ENCODE peak calls at places on chromosomes 13 and 19, in ten cellular contexts. One of them, this sample, is unnamed.

GRCh38 chr19:4031420-4031819 is 23.9 kb downstream of the PIAS4 start:
- DNase-seq in HFFc6: no peak
- DNase-seq in foreskin fibroblast: no peak
- DNase-seq in heart left ventricle: no peak
- DNase-seq in body of pancreas: no peak
- DNase-seq in mammary epithelial cell: no peak
- DNase-seq in glutamatergic neuron: no peak
- DNase-seq in OCI-LY7: no peak
- DNase-seq in K562: no peak
- DNase-seq in NB4: no peak
- DNase-seq in this sample: no peak

GRCh38 chr13:41463823-41464602 is 6.7 kb downstream of the RGCC start:
- DNase-seq in mammary epithelial cell: no peak
- DNase-seq in HFFc6: no peak
- DNase-seq in foreskin fibroblast: no peak
- DNase-seq in OCI-LY7: peak
- DNase-seq in glutamatergic neuron: no peak
- DNase-seq in body of pancreas: no peak
- DNase-seq in NB4: no peak
- DNase-seq in heart left ventricle: no peak
- DNase-seq in K562: peak
- DNase-seq in this sample: no peak

GRCh38 chr13:80337706-80338105 is 3.2 kb downstream of the SPRY2 start:
- DNase-seq in body of pancreas: no peak
- DNase-seq in OCI-LY7: no peak
- DNase-seq in mammary epithelial cell: peak
- DNase-seq in NB4: no peak
- DNase-seq in K562: no peak
- DNase-seq in HFFc6: no peak
- DNase-seq in heart left ventricle: no peak
- DNase-seq in glutamatergic neuron: no peak
- DNase-seq in foreskin fibroblast: no peak
- DNase-seq in this sample: no peak

GRCh38 chr19:35935911-35936737 is at the start of gene LRFN3:
- DNase-seq in foreskin fibroblast: peak
- DNase-seq in OCI-LY7: peak
- DNase-seq in NB4: peak
- DNase-seq in body of pancreas: peak
- DNase-seq in glutamatergic neuron: peak
- DNase-seq in mammary epithelial cell: peak
- DNase-seq in HFFc6: peak
- DNase-seq in heart left ventricle: peak
- DNase-seq in K562: peak
- DNase-seq in this sample: no peak

GRCh38 chr13:46361535-46361934 is 25.5 kb downstream of the RUBCNL start:
- DNase-seq in glutamatergic neuron: no peak
- DNase-seq in body of pancreas: no peak
- DNase-seq in OCI-LY7: no peak
- DNase-seq in mammary epithelial cell: no peak
- DNase-seq in NB4: no peak
- DNase-seq in heart left ventricle: no peak
- DNase-seq in HFFc6: no peak
- DNase-seq in K562: no peak
- DNase-seq in foreskin fibroblast: no peak
- DNase-seq in this sample: no peak

GRCh38 chr19:40745402-40745780 is 4.9 kb downstream of the ACTMAP start:
- DNase-seq in OCI-LY7: no peak
- DNase-seq in HFFc6: no peak
- DNase-seq in NB4: no peak
- DNase-seq in glutamatergic neuron: no peak
- DNase-seq in foreskin fibroblast: peak
- DNase-seq in mammary epithelial cell: no peak
- DNase-seq in body of pancreas: no peak
- DNase-seq in heart left ventricle: no peak
- DNase-seq in K562: no peak
- DNase-seq in this sample: no peak

GRCh38 chr19:5125797-5126497 is 157.0 kb downstream of the KDM4B start:
- DNase-seq in HFFc6: no peak
- DNase-seq in OCI-LY7: no peak
- DNase-seq in body of pancreas: no peak
- DNase-seq in mammary epithelial cell: no peak
- DNase-seq in NB4: no peak
- DNase-seq in K562: no peak
- DNase-seq in heart left ventricle: no peak
- DNase-seq in glutamatergic neuron: no peak
- DNase-seq in foreskin fibroblast: no peak
- DNase-seq in this sample: no peak

GRCh38 chr19:34493038-34493648 is 11.6 kb downstream of the WTIP start:
- DNase-seq in foreskin fibroblast: no peak
- DNase-seq in glutamatergic neuron: no peak
- DNase-seq in mammary epithelial cell: no peak
- DNase-seq in OCI-LY7: no peak
- DNase-seq in K562: no peak
- DNase-seq in NB4: no peak
- DNase-seq in body of pancreas: no peak
- DNase-seq in HFFc6: no peak
- DNase-seq in heart left ventricle: no peak
- DNase-seq in this sample: no peak

GRCh38 chr13:97369269-97369893 is 64.6 kb upstream of the RAP2A start:
- DNase-seq in heart left ventricle: no peak
- DNase-seq in mammary epithelial cell: no peak
- DNase-seq in foreskin fibroblast: peak
- DNase-seq in NB4: no peak
- DNase-seq in K562: no peak
- DNase-seq in body of pancreas: no peak
- DNase-seq in OCI-LY7: no peak
- DNase-seq in glutamatergic neuron: no peak
- DNase-seq in HFFc6: no peak
- DNase-seq in this sample: no peak

GRCh38 chr19:7415163-7415856 is 66.6 kb downstream of the ARHGEF18 start:
- DNase-seq in body of pancreas: peak
- DNase-seq in mammary epithelial cell: no peak
- DNase-seq in HFFc6: no peak
- DNase-seq in foreskin fibroblast: peak
- DNase-seq in OCI-LY7: no peak
- DNase-seq in K562: peak
- DNase-seq in NB4: no peak
- DNase-seq in glutamatergic neuron: no peak
- DNase-seq in heart left ventricle: no peak
- DNase-seq in this sample: no peak

GRCh38 chr19:47028372-47028672 is 8.7 kb downstream of the NPAS1 start:
- DNase-seq in OCI-LY7: no peak
- DNase-seq in NB4: no peak
- DNase-seq in HFFc6: no peak
- DNase-seq in mammary epithelial cell: no peak
- DNase-seq in K562: no peak
- DNase-seq in heart left ventricle: no peak
- DNase-seq in glutamatergic neuron: peak
- DNase-seq in foreskin fibroblast: no peak
- DNase-seq in body of pancreas: no peak
- DNase-seq in this sample: no peak

GRCh38 chr13:44726214-44726613 is 150.1 kb upstream of the TSC22D1 start:
- DNase-seq in foreskin fibroblast: peak
- DNase-seq in heart left ventricle: no peak
- DNase-seq in OCI-LY7: no peak
- DNase-seq in body of pancreas: no peak
- DNase-seq in mammary epithelial cell: peak
- DNase-seq in K562: no peak
- DNase-seq in NB4: peak
- DNase-seq in HFFc6: peak
- DNase-seq in glutamatergic neuron: no peak
- DNase-seq in this sample: no peak

GRCh38 chr13:101452519-101453485 is at the start of gene ITGBL1:
- DNase-seq in mammary epithelial cell: peak
- DNase-seq in body of pancreas: no peak
- DNase-seq in OCI-LY7: no peak
- DNase-seq in foreskin fibroblast: peak
- DNase-seq in K562: no peak
- DNase-seq in NB4: no peak
- DNase-seq in HFFc6: peak
- DNase-seq in glutamatergic neuron: no peak
- DNase-seq in heart left ventricle: no peak
- DNase-seq in this sample: no peak

GRCh38 chr13:96216543-96216942 is 126.6 kb downstream of the HS6ST3 start:
- DNase-seq in body of pancreas: no peak
- DNase-seq in OCI-LY7: no peak
- DNase-seq in K562: no peak
- DNase-seq in NB4: no peak
- DNase-seq in foreskin fibroblast: no peak
- DNase-seq in mammary epithelial cell: no peak
- DNase-seq in glutamatergic neuron: no peak
- DNase-seq in HFFc6: no peak
- DNase-seq in heart left ventricle: no peak
- DNase-seq in this sample: no peak
- TF ChIP-seq CTCF in body of pancreas: no peak
- TF ChIP-seq CTCF in OCI-LY7: no peak
- TF ChIP-seq CTCF in K562: no peak
- TF ChIP-seq CTCF in NB4: no peak
- TF ChIP-seq CTCF in foreskin fibroblast: no peak
- TF ChIP-seq CTCF in mammary epithelial cell: no peak
- TF ChIP-seq CTCF in glutamatergic neuron: no peak
- TF ChIP-seq CTCF in HFFc6: no peak
- TF ChIP-seq CTCF in heart left ventricle: no peak
- TF ChIP-seq CTCF in this sample: no peak

GRCh38 chr19:17556995-17557394 is 1.5 kb downstream of the COLGALT1 start:
- DNase-seq in heart left ventricle: no peak
- DNase-seq in mammary epithelial cell: no peak
- DNase-seq in foreskin fibroblast: no peak
- DNase-seq in body of pancreas: no peak
- DNase-seq in HFFc6: no peak
- DNase-seq in NB4: no peak
- DNase-seq in K562: no peak
- DNase-seq in OCI-LY7: no peak
- DNase-seq in glutamatergic neuron: no peak
- DNase-seq in this sample: no peak

GRCh38 chr19:17555480-17555928 is at the start of gene COLGALT1:
- DNase-seq in HFFc6: peak
- DNase-seq in heart left ventricle: peak
- DNase-seq in mammary epithelial cell: peak
- DNase-seq in NB4: peak
- DNase-seq in foreskin fibroblast: peak
- DNase-seq in body of pancreas: peak
- DNase-seq in glutamatergic neuron: peak
- DNase-seq in OCI-LY7: peak
- DNase-seq in K562: peak
- DNase-seq in this sample: peak

GRCh38 chr19:17557461-17557860 is 2.0 kb downstream of the COLGALT1 start:
- DNase-seq in K562: no peak
- DNase-seq in body of pancreas: peak
- DNase-seq in NB4: peak
- DNase-seq in heart left ventricle: peak
- DNase-seq in OCI-LY7: no peak
- DNase-seq in foreskin fibroblast: peak
- DNase-seq in mammary epithelial cell: no peak
- DNase-seq in HFFc6: no peak
- DNase-seq in glutamatergic neuron: no peak
- DNase-seq in this sample: no peak

GRCh38 chr19:17554968-17555479 is 425 bp upstream of the COLGALT1 start:
- DNase-seq in foreskin fibroblast: no peak
- DNase-seq in mammary epithelial cell: no peak
- DNase-seq in NB4: no peak
- DNase-seq in OCI-LY7: no peak
- DNase-seq in glutamatergic neuron: no peak
- DNase-seq in body of pancreas: no peak
- DNase-seq in K562: no peak
- DNase-seq in heart left ventricle: no peak
- DNase-seq in HFFc6: no peak
- DNase-seq in this sample: no peak

DNA sequence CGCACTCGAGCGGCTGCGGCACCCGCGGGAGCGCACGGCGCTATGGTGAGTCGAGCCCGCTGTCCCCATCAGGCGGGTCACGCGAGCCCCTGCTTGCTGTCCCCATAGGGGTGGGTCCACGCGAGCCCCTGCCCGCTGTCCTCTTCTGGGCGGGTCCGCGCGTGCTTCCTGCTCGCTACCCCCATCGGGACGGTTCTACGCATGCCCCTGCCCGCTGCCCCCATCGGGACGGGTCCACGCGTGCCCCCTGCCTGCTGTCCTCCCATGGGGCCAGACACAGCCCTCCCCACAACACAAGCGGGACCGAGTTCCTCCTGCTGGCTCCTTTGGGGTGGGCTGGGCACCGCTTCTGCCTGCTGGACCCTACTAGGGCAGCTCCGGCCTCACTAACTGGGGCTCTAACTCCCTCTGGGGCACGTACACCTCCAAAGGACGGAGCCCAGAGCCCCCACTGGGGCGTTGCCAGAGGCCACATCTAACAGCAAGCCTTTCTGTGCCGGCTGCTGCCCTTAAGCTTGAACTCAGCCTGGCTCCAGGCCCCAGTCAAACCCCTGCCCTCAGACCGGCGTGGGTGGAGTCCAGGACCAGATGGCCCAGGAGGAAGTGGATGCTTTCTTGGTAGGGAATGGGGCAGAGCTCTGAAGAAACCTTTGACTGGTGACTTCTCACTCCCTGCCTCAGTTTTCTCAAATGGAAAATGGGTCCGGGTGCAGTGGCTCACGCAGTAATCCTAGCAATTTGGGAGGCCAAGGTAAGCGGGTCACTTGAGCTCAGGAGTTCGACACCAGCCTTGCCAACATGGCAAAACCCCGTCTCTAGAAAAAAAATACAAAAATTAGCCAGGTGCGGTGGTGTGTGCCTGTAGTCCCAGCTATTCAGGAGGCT is 722 bp downstream of the COLGALT1 start:
- DNase-seq in foreskin fibroblast: peak
- DNase-seq in HFFc6: peak
- DNase-seq in heart left ventricle: peak
- DNase-seq in OCI-LY7: peak
- DNase-seq in mammary epithelial cell: peak
- DNase-seq in glutamatergic neuron: peak
- DNase-seq in body of pancreas: peak
- DNase-seq in K562: peak
- DNase-seq in NB4: peak
- DNase-seq in this sample: no peak
- TF ChIP-seq CTCF in foreskin fibroblast: no peak
- TF ChIP-seq CTCF in HFFc6: peak
- TF ChIP-seq CTCF in heart left ventricle: no peak
- TF ChIP-seq CTCF in OCI-LY7: peak
- TF ChIP-seq CTCF in mammary epithelial cell: no peak
- TF ChIP-seq CTCF in glutamatergic neuron: no peak
- TF ChIP-seq CTCF in body of pancreas: no peak
- TF ChIP-seq CTCF in K562: peak
- TF ChIP-seq CTCF in NB4: no peak
- TF ChIP-seq CTCF in this sample: no peak

GRCh38 chr19:52695996-52696395 is 38.8 kb downstream of the ZNF611 start:
- DNase-seq in foreskin fibroblast: no peak
- DNase-seq in body of pancreas: no peak
- DNase-seq in OCI-LY7: no peak
- DNase-seq in heart left ventricle: no peak
- DNase-seq in glutamatergic neuron: no peak
- DNase-seq in NB4: no peak
- DNase-seq in K562: peak
- DNase-seq in mammary epithelial cell: no peak
- DNase-seq in HFFc6: no peak
- DNase-seq in this sample: no peak
- TF ChIP-seq CTCF in foreskin fibroblast: no peak
- TF ChIP-seq CTCF in body of pancreas: no peak
- TF ChIP-seq CTCF in OCI-LY7: no peak
- TF ChIP-seq CTCF in heart left ventricle: no peak
- TF ChIP-seq CTCF in glutamatergic neuron: no peak
- TF ChIP-seq CTCF in NB4: no peak
- TF ChIP-seq CTCF in K562: no peak
- TF ChIP-seq CTCF in mammary epithelial cell: no peak
- TF ChIP-seq CTCF in HFFc6: no peak
- TF ChIP-seq CTCF in this sample: no peak

GRCh38 chr19:51830263-51830662 is 35.3 kb downstream of the FPR3 start:
- DNase-seq in heart left ventricle: no peak
- DNase-seq in K562: no peak
- DNase-seq in OCI-LY7: peak
- DNase-seq in body of pancreas: peak
- DNase-seq in HFFc6: no peak
- DNase-seq in foreskin fibroblast: no peak
- DNase-seq in NB4: peak
- DNase-seq in glutamatergic neuron: no peak
- DNase-seq in mammary epithelial cell: peak
- DNase-seq in this sample: no peak
- TF ChIP-seq CTCF in heart left ventricle: peak
- TF ChIP-seq CTCF in K562: peak
- TF ChIP-seq CTCF in OCI-LY7: peak
- TF ChIP-seq CTCF in body of pancreas: no peak
- TF ChIP-seq CTCF in HFFc6: no peak
- TF ChIP-seq CTCF in foreskin fibroblast: no peak
- TF ChIP-seq CTCF in NB4: peak
- TF ChIP-seq CTCF in glutamatergic neuron: no peak
- TF ChIP-seq CTCF in mammary epithelial cell: no peak
- TF ChIP-seq CTCF in this sample: no peak

This sample was measured in activated B cell treated with CpG ODN at 0.5 μM for 24 hours.